ENCODE peak calls at places on chromosomes 2 and 18, in eight cellular contexts. V is endodermal cell, K is kidney epithelial cell, C is IMR-90, Y is colonic mucosa, Q is RWPE2, P is lower lobe of right lung, W is mucosa of descending colon. R is an unnamed sample.

GRCh38 chr18:12336887-12337286 is 28.8 kb downstream of the TUBB6 start:
- DNase-seq in V (peak; percentile 70), K (peak; percentile 78), C (peak; percentile 67), Y (no peak), Q (no peak), P (no peak), W (no peak), R (peak; percentile 50)

GRCh38 chr2:62199392-62200125 is 3.6 kb downstream of the B3GNT2 start:
- DNase-seq in V (peak; percentile 7), K (no peak), C (peak; percentile 65), Y (no peak), Q (no peak), P (no peak), W (no peak), R (peak; percentile 92)

GRCh38 chr18:12049983-12050811 is 43.4 kb upstream of the ANKRD62 start:
- DNase-seq in V (no peak), K (no peak), C (no peak), Y (no peak), Q (no peak), P (no peak), W (no peak), R (no peak)

GRCh38 chr18:3061581-3062416 is 48.9 kb upstream of the LPIN2 start:
- DNase-seq in V (peak; percentile 37), K (no peak), C (peak; percentile 25), Y (no peak), Q (no peak), P (no peak), W (no peak), R (peak; percentile 53)

GRCh38 chr2:109382946-109383345 is 230.8 kb downstream of the SEPTIN10 start:
- DNase-seq in V (peak; percentile 62), K (peak; percentile 25), C (peak; percentile 83), Y (no peak), Q (peak; percentile 31), P (peak; percentile 73), W (no peak), R (peak; percentile 76)

GRCh38 chr2:240199133-240199870 is 58.8 kb upstream of the OTOS start:
- DNase-seq in V (peak; percentile 17), K (no peak), C (no peak), Y (no peak), Q (no peak), P (no peak), W (no peak), R (no peak)

GRCh38 chr18:5596585-5596984 is 52.8 kb upstream of the EPB41L3 start:
- DNase-seq in V (no peak), K (no peak), C (no peak), Y (no peak), Q (no peak), P (no peak), W (no peak), R (no peak)

GRCh38 chr18:44325903-44326650 is 354.6 kb upstream of the SETBP1 start:
- DNase-seq in V (peak; percentile 90), K (no peak), C (peak; percentile 61), Y (peak; percentile 75), Q (no peak), P (no peak), W (no peak), R (peak; percentile 67)

GRCh38 chr2:98598781-98599428 is 9.4 kb downstream of the COA5 start:
- DNase-seq in V (no peak), K (no peak), C (peak; percentile 60), Y (no peak), Q (no peak), P (no peak), W (no peak), R (peak; percentile 21)

GRCh38 chr2:186780701-186781316 is 68.2 kb downstream of the ZSWIM2 start:
- DNase-seq in V (peak; percentile 80), K (no peak), C (peak; percentile 19), Y (no peak), Q (no peak), P (no peak), W (no peak), R (peak; percentile 14)

GRCh38 chr2:194346189-194346588 is 1310.8 kb upstream of the SLC39A10 start:
- DNase-seq in V (no peak), K (no peak), C (no peak), Y (no peak), Q (no peak), P (no peak), W (no peak), R (no peak)

GRCh38 chr2:120873958-120874357 is 138.3 kb downstream of the GLI2 start:
- DNase-seq in V (no peak), K (no peak), C (no peak), Y (no peak), Q (no peak), P (peak; percentile 37), W (no peak), R (no peak)

GRCh38 chr18:61360440-61361383 is 27.5 kb downstream of the CDH20 start:
- DNase-seq in V (no peak), K (no peak), C (no peak), Y (no peak), Q (no peak), P (no peak), W (no peak), R (no peak)
- H3K4me3 ChIP-seq in V (no peak overlapping the region), K (no peak overlapping the region), C (no peak overlapping the region), Y (no peak overlapping the region), Q (no peak overlapping the region), P (no peak overlapping the region), W (no peak overlapping the region), R (no peak overlapping the region)

GRCh38 chr2:86243950-86244733 is 44.9 kb downstream of the MRPL35 start:
- DNase-seq in V (peak; percentile 31), K (no peak), C (no peak), Y (no peak), Q (no peak), P (no peak), W (no peak), R (no peak)
- TF ChIP-seq CTCF in V (peak; percentile 60), K (no peak), C (no peak), Y (no peak), Q (no peak), P (no peak), W (no peak), R (no peak)

GRCh38 chr2:237553959-237554358 is 12.4 kb upstream of the PRLH start:
- DNase-seq in V (no peak), K (no peak), C (no peak), Y (no peak), Q (no peak), P (no peak), W (no peak), R (no peak)

GRCh38 chr2:237558918-237559645 is 7.3 kb upstream of the PRLH start:
- DNase-seq in V (no peak), K (peak; percentile 39), C (peak; percentile 51), Y (peak; percentile 56), Q (no peak), P (peak; percentile 74), W (no peak), R (peak; percentile 97)

GRCh38 chr2:237555560-237555959 is 10.8 kb upstream of the PRLH start:
- DNase-seq in V (no peak), K (no peak), C (no peak), Y (no peak), Q (no peak), P (no peak), W (no peak), R (no peak)

GRCh38 chr2:237557633-237558015 is 8.8 kb upstream of the PRLH start:
- DNase-seq in V (no peak), K (no peak), C (no peak), Y (no peak), Q (no peak), P (no peak), W (no peak), R (no peak)

DNA sequence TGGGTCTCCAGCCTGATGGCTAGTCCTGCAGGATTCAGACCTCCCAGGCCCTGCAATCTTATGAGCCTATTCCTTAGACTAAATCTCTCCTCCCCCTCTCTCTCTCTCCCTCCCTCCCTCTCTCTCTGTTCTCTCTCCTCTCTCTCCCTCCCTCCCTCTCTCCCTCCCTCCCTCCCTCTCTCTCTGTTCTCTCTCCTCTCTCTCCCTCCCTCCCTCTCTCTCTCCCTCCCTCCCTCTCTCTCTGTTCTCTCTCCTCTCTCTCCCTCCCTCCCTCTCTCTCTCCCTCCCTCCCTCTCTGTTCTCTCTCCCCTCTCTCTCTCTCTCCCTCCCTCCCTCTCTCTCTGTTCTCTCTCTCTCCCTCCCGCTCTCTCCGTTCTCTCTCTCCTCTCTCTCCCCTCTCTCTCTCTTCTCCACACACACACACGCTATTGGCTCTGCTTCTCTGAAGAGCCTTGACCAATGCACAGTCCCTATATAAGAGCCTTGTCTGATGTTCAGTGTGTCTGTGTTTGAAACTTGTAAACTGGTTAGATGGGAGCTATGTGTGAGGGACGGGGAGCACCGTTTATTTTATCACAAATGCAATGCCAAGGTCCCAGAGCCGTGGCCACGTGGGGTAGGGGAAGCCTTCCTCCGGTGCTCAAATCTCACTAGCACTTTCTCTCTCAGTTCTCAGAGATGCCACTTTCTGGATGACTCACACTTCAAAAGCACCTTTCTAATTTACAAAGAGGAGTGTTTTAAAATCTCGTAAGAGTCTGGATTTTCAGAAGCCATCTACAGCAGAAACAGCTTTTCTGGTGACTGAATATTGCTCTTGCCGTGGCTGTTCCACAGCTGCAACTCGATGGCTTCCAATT is 9.4 kb upstream of the PRLH start:
- DNase-seq in V (no peak), K (no peak), C (peak; percentile 12), Y (no peak), Q (no peak), P (no peak), W (no peak), R (peak; percentile 30)
- H3K4me3 ChIP-seq in V (no peak overlapping the region), K (no peak overlapping the region), C (no peak overlapping the region), Y (no peak overlapping the region), Q (no peak overlapping the region), P (no peak overlapping the region), W (no peak overlapping the region), R (no peak overlapping the region)

GRCh38 chr2:46381871-46382270 is 84.7 kb downstream of the EPAS1 start:
- DNase-seq in V (no peak), K (no peak), C (no peak), Y (no peak), Q (no peak), P (no peak), W (no peak), R (no peak)

GRCh38 chr2:46381263-46381849 is 84.1 kb downstream of the EPAS1 start:
- DNase-seq in V (peak; percentile 33), K (no peak), C (peak; percentile 30), Y (no peak), Q (no peak), P (no peak), W (no peak), R (no peak)

GRCh38 chr2:46379213-46380037 is 82.2 kb downstream of the EPAS1 start:
- DNase-seq in V (peak; percentile 36), K (no peak), C (peak; percentile 59), Y (no peak), Q (no peak), P (no peak), W (no peak), R (peak; percentile 99)

GRCh38 chr2:46378616-46379015 is 81.4 kb downstream of the EPAS1 start:
- DNase-seq in V (peak; percentile 22), K (no peak), C (no peak), Y (no peak), Q (no peak), P (no peak), W (no peak), R (no peak)

GRCh38 chr2:46380038-46380940 is 83.1 kb downstream of the EPAS1 start:
- DNase-seq in V (peak; percentile 28), K (no peak), C (no peak), Y (no peak), Q (no peak), P (no peak), W (no peak), R (no peak)
- TF ChIP-seq CTCF in V (no peak), K (no peak), C (no peak), Y (no peak), Q (no peak), P (no peak), W (no peak), R (no peak)

R was measured in fibroblast of villous mesenchyme.